ENCODE peak calls at places on chromosomes 2 and 18, in nine cellular contexts. One of them, this sample, is unnamed.

GRCh38 chr2:223870840-223871618 is 33.6 kb upstream of the AP1S3 start:
- DNase-seq in transverse colon: no peak
- DNase-seq in HepG2: no peak
- DNase-seq in stomach: no peak
- DNase-seq in adrenal gland: no peak
- DNase-seq in sigmoid colon: no peak
- DNase-seq in body of pancreas: no peak
- DNase-seq in heart left ventricle: no peak
- DNase-seq in tibial nerve: no peak
- DNase-seq in this sample: no peak

GRCh38 chr2:65075605-65076344 is 19.6 kb downstream of the CEP68 start:
- DNase-seq in sigmoid colon: no peak
- DNase-seq in stomach: peak
- DNase-seq in adrenal gland: no peak
- DNase-seq in transverse colon: peak
- DNase-seq in tibial nerve: no peak
- DNase-seq in body of pancreas: peak
- DNase-seq in heart left ventricle: peak
- DNase-seq in HepG2: peak
- DNase-seq in this sample: peak

GRCh38 chr2:15112216-15112615 is 448.9 kb downstream of the NBAS start:
- DNase-seq in body of pancreas: no peak
- DNase-seq in heart left ventricle: no peak
- DNase-seq in HepG2: no peak
- DNase-seq in adrenal gland: no peak
- DNase-seq in tibial nerve: no peak
- DNase-seq in sigmoid colon: no peak
- DNase-seq in transverse colon: no peak
- DNase-seq in stomach: no peak
- DNase-seq in this sample: no peak

GRCh38 chr18:652131-652530 is 5.3 kb upstream of the TYMS start:
- DNase-seq in adrenal gland: no peak
- DNase-seq in body of pancreas: no peak
- DNase-seq in HepG2: peak
- DNase-seq in heart left ventricle: no peak
- DNase-seq in stomach: no peak
- DNase-seq in tibial nerve: no peak
- DNase-seq in sigmoid colon: no peak
- DNase-seq in transverse colon: no peak
- DNase-seq in this sample: no peak

GRCh38 chr18:73947180-73947989 is 200.2 kb downstream of the FBXO15 start:
- DNase-seq in transverse colon: no peak
- DNase-seq in adrenal gland: no peak
- DNase-seq in body of pancreas: no peak
- DNase-seq in stomach: no peak
- DNase-seq in HepG2: no peak
- DNase-seq in heart left ventricle: no peak
- DNase-seq in tibial nerve: no peak
- DNase-seq in sigmoid colon: no peak
- DNase-seq in this sample: no peak

GRCh38 chr18:56235061-56235772 is 403.2 kb downstream of the TXNL1 start:
- DNase-seq in heart left ventricle: no peak
- DNase-seq in body of pancreas: no peak
- DNase-seq in HepG2: no peak
- DNase-seq in transverse colon: no peak
- DNase-seq in stomach: no peak
- DNase-seq in sigmoid colon: no peak
- DNase-seq in tibial nerve: no peak
- DNase-seq in adrenal gland: no peak
- DNase-seq in this sample: no peak

GRCh38 chr2:38057651-38058410 is 18.1 kb downstream of the CYP1B1 start:
- DNase-seq in tibial nerve: no peak
- DNase-seq in adrenal gland: no peak
- DNase-seq in body of pancreas: no peak
- DNase-seq in HepG2: no peak
- DNase-seq in heart left ventricle: no peak
- DNase-seq in stomach: no peak
- DNase-seq in transverse colon: no peak
- DNase-seq in sigmoid colon: no peak
- DNase-seq in this sample: no peak

GRCh38 chr2:26970244-26970927 is at the start of gene MAPRE3:
- DNase-seq in body of pancreas: peak
- DNase-seq in transverse colon: peak
- DNase-seq in heart left ventricle: peak
- DNase-seq in stomach: peak
- DNase-seq in HepG2: peak
- DNase-seq in sigmoid colon: peak
- DNase-seq in adrenal gland: peak
- DNase-seq in tibial nerve: peak
- DNase-seq in this sample: peak

GRCh38 chr2:235952714-235953113 is 215.5 kb downstream of the GBX2 start:
- DNase-seq in body of pancreas: no peak
- DNase-seq in HepG2: no peak
- DNase-seq in stomach: no peak
- DNase-seq in sigmoid colon: peak
- DNase-seq in heart left ventricle: no peak
- DNase-seq in adrenal gland: no peak
- DNase-seq in transverse colon: no peak
- DNase-seq in tibial nerve: no peak
- DNase-seq in this sample: peak

GRCh38 chr2:68767031-68767961 is 32.7 kb downstream of the ARHGAP25 start:
- DNase-seq in tibial nerve: no peak
- DNase-seq in transverse colon: peak
- DNase-seq in HepG2: no peak
- DNase-seq in stomach: no peak
- DNase-seq in adrenal gland: no peak
- DNase-seq in sigmoid colon: no peak
- DNase-seq in body of pancreas: no peak
- DNase-seq in heart left ventricle: no peak
- DNase-seq in this sample: peak

GRCh38 chr2:178005756-178006155 is 66.8 kb downstream of the PDE11A start:
- DNase-seq in stomach: no peak
- DNase-seq in adrenal gland: no peak
- DNase-seq in transverse colon: no peak
- DNase-seq in tibial nerve: no peak
- DNase-seq in HepG2: no peak
- DNase-seq in heart left ventricle: no peak
- DNase-seq in body of pancreas: no peak
- DNase-seq in sigmoid colon: no peak
- DNase-seq in this sample: no peak

DNA sequence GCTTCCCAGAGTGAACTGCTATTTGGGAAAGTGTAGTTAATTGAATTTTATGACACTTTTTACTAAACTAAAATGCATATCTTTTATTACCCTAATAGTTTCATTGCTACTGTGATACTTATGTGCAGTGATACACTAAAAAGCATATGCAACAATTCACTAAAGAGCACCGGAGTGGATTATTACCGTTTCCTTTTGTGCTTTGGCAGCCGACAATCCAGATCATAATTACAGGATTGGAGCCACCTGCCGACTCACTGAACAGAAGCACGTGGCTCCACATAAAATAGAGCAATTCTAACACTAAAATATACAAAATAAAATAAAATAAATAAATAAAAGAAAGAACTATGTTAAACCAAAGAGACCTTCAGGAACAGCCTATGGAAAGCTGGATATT is 583.4 kb downstream of the NRXN1 start:
- DNase-seq in stomach: no peak
- DNase-seq in HepG2: no peak
- DNase-seq in sigmoid colon: no peak
- DNase-seq in heart left ventricle: no peak
- DNase-seq in body of pancreas: no peak
- DNase-seq in tibial nerve: no peak
- DNase-seq in adrenal gland: no peak
- DNase-seq in transverse colon: no peak
- DNase-seq in this sample: no peak
- TF ChIP-seq POLR2A in stomach: no peak
- TF ChIP-seq POLR2A in HepG2: no peak
- TF ChIP-seq POLR2A in sigmoid colon: no peak
- TF ChIP-seq POLR2A in heart left ventricle: no peak
- TF ChIP-seq POLR2A in body of pancreas: no peak
- TF ChIP-seq POLR2A in tibial nerve: no peak
- TF ChIP-seq POLR2A in adrenal gland: no peak
- TF ChIP-seq POLR2A in transverse colon: no peak
- TF ChIP-seq POLR2A in this sample: no peak

GRCh38 chr18:75167137-75167536 is 41.8 kb downstream of the PTGR3 start:
- DNase-seq in adrenal gland: no peak
- DNase-seq in body of pancreas: no peak
- DNase-seq in heart left ventricle: no peak
- DNase-seq in sigmoid colon: no peak
- DNase-seq in stomach: no peak
- DNase-seq in tibial nerve: no peak
- DNase-seq in HepG2: no peak
- DNase-seq in transverse colon: no peak
- DNase-seq in this sample: no peak
- TF ChIP-seq CTCF in adrenal gland: no peak
- TF ChIP-seq CTCF in body of pancreas: no peak
- TF ChIP-seq CTCF in heart left ventricle: no peak
- TF ChIP-seq CTCF in sigmoid colon: no peak
- TF ChIP-seq CTCF in stomach: no peak
- TF ChIP-seq CTCF in tibial nerve: no peak
- TF ChIP-seq CTCF in HepG2: no peak
- TF ChIP-seq CTCF in transverse colon: no peak
- TF ChIP-seq CTCF in this sample: no peak

GRCh38 chr2:231781798-231782726 is 980 bp upstream of the PDE6D start:
- DNase-seq in heart left ventricle: no peak
- DNase-seq in HepG2: no peak
- DNase-seq in body of pancreas: peak
- DNase-seq in adrenal gland: peak
- DNase-seq in tibial nerve: no peak
- DNase-seq in stomach: no peak
- DNase-seq in sigmoid colon: no peak
- DNase-seq in transverse colon: peak
- DNase-seq in this sample: no peak
- TF ChIP-seq POLR2A in heart left ventricle: no peak
- TF ChIP-seq POLR2A in HepG2: no peak
- TF ChIP-seq POLR2A in body of pancreas: no peak
- TF ChIP-seq POLR2A in adrenal gland: no peak
- TF ChIP-seq POLR2A in tibial nerve: no peak
- TF ChIP-seq POLR2A in stomach: no peak
- TF ChIP-seq POLR2A in sigmoid colon: peak
- TF ChIP-seq POLR2A in transverse colon: no peak
- TF ChIP-seq POLR2A in this sample: no peak

GRCh38 chr2:23637011-23637778 is 252.2 kb downstream of the KLHL29 start:
- DNase-seq in sigmoid colon: no peak
- DNase-seq in stomach: no peak
- DNase-seq in body of pancreas: no peak
- DNase-seq in adrenal gland: no peak
- DNase-seq in heart left ventricle: peak
- DNase-seq in HepG2: no peak
- DNase-seq in tibial nerve: no peak
- DNase-seq in transverse colon: no peak
- DNase-seq in this sample: no peak

GRCh38 chr2:23635666-23636340 is 250.8 kb downstream of the KLHL29 start:
- DNase-seq in sigmoid colon: no peak
- DNase-seq in stomach: no peak
- DNase-seq in heart left ventricle: peak
- DNase-seq in tibial nerve: no peak
- DNase-seq in transverse colon: no peak
- DNase-seq in body of pancreas: no peak
- DNase-seq in adrenal gland: no peak
- DNase-seq in HepG2: no peak
- DNase-seq in this sample: peak

GRCh38 chr2:23639406-23639982 is 254.5 kb downstream of the KLHL29 start:
- DNase-seq in stomach: no peak
- DNase-seq in sigmoid colon: no peak
- DNase-seq in adrenal gland: no peak
- DNase-seq in heart left ventricle: no peak
- DNase-seq in tibial nerve: no peak
- DNase-seq in transverse colon: no peak
- DNase-seq in HepG2: no peak
- DNase-seq in body of pancreas: no peak
- DNase-seq in this sample: no peak

GRCh38 chr2:23633966-23634365 is 249.0 kb downstream of the KLHL29 start:
- DNase-seq in body of pancreas: no peak
- DNase-seq in stomach: no peak
- DNase-seq in HepG2: no peak
- DNase-seq in sigmoid colon: no peak
- DNase-seq in adrenal gland: no peak
- DNase-seq in tibial nerve: no peak
- DNase-seq in heart left ventricle: peak
- DNase-seq in transverse colon: no peak
- DNase-seq in this sample: peak

DNA sequence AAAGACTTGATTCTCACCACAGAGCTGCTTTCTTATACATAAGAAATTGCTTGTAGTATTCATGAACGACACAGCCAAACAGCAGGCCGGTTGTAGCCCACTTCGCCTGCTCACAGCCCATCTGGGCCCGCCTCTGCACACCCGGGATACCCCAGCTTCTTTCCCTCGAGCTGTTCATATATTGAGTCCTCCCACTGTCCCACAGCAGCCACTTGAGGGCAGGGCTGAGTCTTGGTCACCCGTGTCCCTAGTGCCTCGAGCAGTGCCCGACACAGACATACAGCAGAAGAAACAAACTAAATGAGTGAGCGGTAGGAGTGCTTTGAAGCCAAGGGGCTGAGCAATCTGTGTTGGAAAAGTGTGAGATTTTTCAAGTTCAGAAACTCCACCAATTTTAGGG is 251.4 kb downstream of the KLHL29 start:
- DNase-seq in HepG2: peak
- DNase-seq in stomach: no peak
- DNase-seq in heart left ventricle: peak
- DNase-seq in adrenal gland: no peak
- DNase-seq in transverse colon: no peak
- DNase-seq in tibial nerve: no peak
- DNase-seq in sigmoid colon: no peak
- DNase-seq in body of pancreas: no peak
- DNase-seq in this sample: peak
- TF ChIP-seq CTCF in HepG2: peak
- TF ChIP-seq CTCF in stomach: no peak
- TF ChIP-seq CTCF in heart left ventricle: peak
- TF ChIP-seq CTCF in adrenal gland: peak
- TF ChIP-seq CTCF in transverse colon: no peak
- TF ChIP-seq CTCF in tibial nerve: no peak
- TF ChIP-seq CTCF in sigmoid colon: no peak
- TF ChIP-seq CTCF in body of pancreas: no peak
- TF ChIP-seq CTCF in this sample: no peak

GRCh38 chr18:3447895-3448844 is 1.8 kb upstream of the TGIF1 start:
- DNase-seq in body of pancreas: peak
- DNase-seq in transverse colon: peak
- DNase-seq in adrenal gland: peak
- DNase-seq in sigmoid colon: peak
- DNase-seq in HepG2: peak
- DNase-seq in stomach: peak
- DNase-seq in tibial nerve: peak
- DNase-seq in heart left ventricle: peak
- DNase-seq in this sample: peak
- TF ChIP-seq POLR2A in body of pancreas: peak
- TF ChIP-seq POLR2A in transverse colon: peak
- TF ChIP-seq POLR2A in adrenal gland: peak
- TF ChIP-seq POLR2A in sigmoid colon: peak
- TF ChIP-seq POLR2A in HepG2: peak
- TF ChIP-seq POLR2A in stomach: peak
- TF ChIP-seq POLR2A in tibial nerve: peak
- TF ChIP-seq POLR2A in heart left ventricle: no peak
- TF ChIP-seq POLR2A in this sample: peak

This sample was measured in spleen.